ENCODE peak calls at places on chromosomes 5 and 9, in nine cellular contexts. H is astrocyte of the spinal cord, E is Peyer's patch, Z is HCT116, G is stomach, R is A549, C is AG10803, D is right atrium auricular region, W is fibroblast of the aortic adventitia. N is an unnamed sample.

GRCh38 chr9:89615661-89616060 is 10.8 kb downstream of the GADD45G start:
- DNase-seq in H (no peak), E (no peak), Z (no peak), G (no peak), R (no peak), C (no peak), D (no peak), W (no peak), N (no peak)

GRCh38 chr9:14272924-14273528 is 40.9 kb downstream of the NFIB start:
- DNase-seq in H (peak), E (no peak), Z (no peak), G (no peak), R (no peak), C (no peak), D (no peak), W (no peak), N (no peak)

GRCh38 chr9:128082173-128082572 is 14.1 kb downstream of the SLC25A25 start:
- DNase-seq in H (no peak), E (no peak), Z (peak), G (no peak), R (no peak), C (no peak), D (no peak), W (no peak), N (no peak)

GRCh38 chr9:114246558-114246957 is 76.3 kb upstream of the ORM1 start:
- DNase-seq in H (no peak), E (no peak), Z (no peak), G (no peak), R (no peak), C (peak), D (no peak), W (no peak), N (peak)

GRCh38 chr5:135393691-135394090 is 5.3 kb downstream of the MACROH2A1 start:
- DNase-seq in H (peak), E (no peak), Z (no peak), G (no peak), R (no peak), C (peak), D (no peak), W (no peak), N (no peak)

GRCh38 chr9:38707885-38708640 is 11.9 kb downstream of the FAM240B start:
- DNase-seq in H (no peak), E (no peak), Z (no peak), G (no peak), R (peak), C (no peak), D (no peak), W (no peak), N (no peak)

GRCh38 chr5:179294131-179294780 is 51.0 kb downstream of the ADAMTS2 start:
- DNase-seq in H (no peak), E (no peak), Z (no peak), G (no peak), R (no peak), C (peak), D (no peak), W (no peak), N (no peak)

GRCh38 chr9:95826183-95826838 is 49.2 kb upstream of the ERCC6L2 start:
- DNase-seq in H (no peak), E (no peak), Z (no peak), G (no peak), R (no peak), C (no peak), D (no peak), W (no peak), N (no peak)

GRCh38 chr5:148986636-148987035 is 76.2 kb downstream of the SH3TC2 start:
- DNase-seq in H (no peak), E (no peak), Z (no peak), G (no peak), R (no peak), C (no peak), D (no peak), W (peak), N (no peak)

GRCh38 chr5:78755822-78756429 is 107.4 kb upstream of the LHFPL2 start:
- DNase-seq in H (no peak), E (no peak), Z (no peak), G (no peak), R (no peak), C (peak), D (no peak), W (no peak), N (no peak)

GRCh38 chr9:134165357-134166315 is 1.3 kb upstream of the RNU6ATAC start:
- DNase-seq in H (no peak), E (no peak), Z (peak), G (no peak), R (peak), C (peak), D (no peak), W (peak), N (no peak)

GRCh38 chr5:11383506-11384095 is 520.6 kb downstream of the CTNND2 start:
- DNase-seq in H (no peak), E (no peak), Z (no peak), G (no peak), R (no peak), C (no peak), D (no peak), W (no peak), N (no peak)

GRCh38 chr9:109422641-109423040 is 75.5 kb downstream of the PTPN3 start:
- DNase-seq in H (no peak), E (no peak), Z (no peak), G (no peak), R (no peak), C (no peak), D (no peak), W (no peak), N (no peak)

GRCh38 chr5:172975289-172975688 is 8.3 kb upstream of the ATP6V0E1 start:
- DNase-seq in H (no peak), E (no peak), Z (no peak), G (no peak), R (no peak), C (no peak), D (no peak), W (no peak), N (no peak)

GRCh38 chr5:119016125-119016774 is 27.9 kb upstream of the DTWD2 start:
- DNase-seq in H (no peak), E (peak), Z (no peak), G (no peak), R (no peak), C (no peak), D (no peak), W (no peak), N (no peak)

GRCh38 chr9:115000217-115000639 is 69.8 kb upstream of the TNFSF8 start:
- DNase-seq in H (no peak), E (no peak), Z (no peak), G (no peak), R (no peak), C (peak), D (no peak), W (no peak), N (no peak)

GRCh38 chr9:125997510-125997823 is 250.3 kb downstream of the PBX3 start:
- DNase-seq in H (no peak), E (no peak), Z (no peak), G (no peak), R (no peak), C (no peak), D (no peak), W (no peak), N (no peak)

GRCh38 chr5:174777545-174777944 is 53.2 kb downstream of the MSX2 start:
- DNase-seq in H (no peak), E (no peak), Z (no peak), G (no peak), R (no peak), C (no peak), D (no peak), W (no peak), N (no peak)

GRCh38 chr5:73591102-73591695 is 25.7 kb downstream of the UTP15 start:
- DNase-seq in H (peak), E (peak), Z (peak), G (no peak), R (peak), C (peak), D (no peak), W (peak), N (peak)

GRCh38 chr9:74610523-74611061 is 113.5 kb downstream of the RORB start:
- DNase-seq in H (no peak), E (no peak), Z (no peak), G (no peak), R (no peak), C (no peak), D (no peak), W (no peak), N (no peak)

GRCh38 chr9:136342191-136343120 is 15.1 kb downstream of the GPSM1 start:
- DNase-seq in H (peak), E (peak), Z (no peak), G (peak), R (peak), C (peak), D (peak), W (peak), N (no peak)

GRCh38 chr9:98523231-98523901 is 185.4 kb downstream of the GABBR2 start:
- DNase-seq in H (peak), E (no peak), Z (no peak), G (no peak), R (peak), C (peak), D (no peak), W (peak), N (no peak)

GRCh38 chr5:72438141-72438540 is 69.1 kb downstream of the ZNF366 start:
- DNase-seq in H (no peak), E (no peak), Z (no peak), G (no peak), R (no peak), C (no peak), D (no peak), W (no peak), N (no peak)

GRCh38 chr5:154193636-154194035 is 3.1 kb downstream of the GALNT10 start:
- DNase-seq in H (no peak), E (no peak), Z (no peak), G (no peak), R (no peak), C (peak), D (no peak), W (no peak), N (no peak)

GRCh38 chr5:150598046-150598445 is 42.4 kb upstream of the SYNPO start:
- DNase-seq in H (no peak), E (no peak), Z (no peak), G (no peak), R (no peak), C (no peak), D (no peak), W (no peak), N (no peak)

GRCh38 chr9:86713456-86713855 is 233.8 kb downstream of the GAS1 start:
- DNase-seq in H (peak), E (no peak), Z (no peak), G (no peak), R (no peak), C (peak), D (no peak), W (peak), N (no peak)

GRCh38 chr5:109823597-109823996 is 133.9 kb downstream of the MAN2A1 start:
- DNase-seq in H (no peak), E (no peak), Z (no peak), G (no peak), R (peak), C (no peak), D (no peak), W (peak), N (no peak)

GRCh38 chr5:143064207-143064606 is 294.0 kb downstream of the ARHGAP26 start:
- DNase-seq in H (peak), E (no peak), Z (no peak), G (no peak), R (peak), C (peak), D (no peak), W (peak), N (no peak)

GRCh38 chr5:60312098-60312497 is 387.9 kb downstream of the DEPDC1B start:
- DNase-seq in H (no peak), E (no peak), Z (no peak), G (no peak), R (no peak), C (no peak), D (no peak), W (no peak), N (no peak)

GRCh38 chr9:130331573-130331972 is 66.0 kb downstream of the HMCN2 start:
- DNase-seq in H (no peak), E (peak), Z (no peak), G (peak), R (peak), C (peak), D (peak), W (peak), N (peak)

GRCh38 chr5:148388692-148389091 is 4.9 kb downstream of the FBXO38 start:
- DNase-seq in H (no peak), E (no peak), Z (no peak), G (no peak), R (no peak), C (no peak), D (no peak), W (peak), N (no peak)

GRCh38 chr9:124355941-124356744 is 59.1 kb downstream of the PSMB7 start:
- DNase-seq in H (no peak), E (no peak), Z (no peak), G (no peak), R (no peak), C (no peak), D (no peak), W (no peak), N (no peak)

GRCh38 chr5:2093859-2094615 is 211.3 kb upstream of the IRX4 start:
- DNase-seq in H (peak), E (peak), Z (no peak), G (no peak), R (peak), C (peak), D (peak), W (peak), N (no peak)

GRCh38 chr9:113537227-113537810 is 73.8 kb downstream of the RGS3 start:
- DNase-seq in H (no peak), E (peak), Z (no peak), G (no peak), R (no peak), C (no peak), D (no peak), W (peak), N (no peak)

GRCh38 chr5:156753846-156754245 is 96.2 kb upstream of the PPP1R2B start:
- DNase-seq in H (no peak), E (no peak), Z (no peak), G (no peak), R (no peak), C (no peak), D (no peak), W (no peak), N (no peak)

GRCh38 chr5:145965804-145966203 is 29.4 kb downstream of the SH3RF2 start:
- DNase-seq in H (no peak), E (no peak), Z (no peak), G (no peak), R (no peak), C (no peak), D (no peak), W (no peak), N (no peak)
- H3K4me3 ChIP-seq in H (no peak), E (no peak), Z (no peak), G (no peak), R (no peak), C (no peak), D (no peak), W (no peak), N (no peak)

GRCh38 chr5:163473613-163474243 is 13.3 kb downstream of the HMMR start:
- DNase-seq in H (peak), E (no peak), Z (no peak), G (no peak), R (no peak), C (peak), D (no peak), W (peak), N (no peak)
- TF ChIP-seq CTCF in H (peak), E (peak), Z (peak), G (peak), R (peak), C (peak), D (no peak), W (peak), N (no peak)

GRCh38 chr5:57179262-57179960 is 5.6 kb downstream of the GPBP1 start:
- DNase-seq in H (no peak), E (no peak), Z (no peak), G (no peak), R (no peak), C (no peak), D (no peak), W (no peak), N (no peak)
- H3K4me3 ChIP-seq in H (no peak), E (peak), Z (no peak), G (peak), R (no peak), C (peak), D (peak), W (peak), N (peak)

GRCh38 chr9:117266855-117267497 is 147.9 kb downstream of the ASTN2 start:
- DNase-seq in H (no peak), E (no peak), Z (no peak), G (no peak), R (no peak), C (no peak), D (no peak), W (no peak), N (no peak)
- TF ChIP-seq CTCF in H (no peak), E (no peak), Z (no peak), G (no peak), R (no peak), C (no peak), D (no peak), W (no peak), N (no peak)

DNA sequence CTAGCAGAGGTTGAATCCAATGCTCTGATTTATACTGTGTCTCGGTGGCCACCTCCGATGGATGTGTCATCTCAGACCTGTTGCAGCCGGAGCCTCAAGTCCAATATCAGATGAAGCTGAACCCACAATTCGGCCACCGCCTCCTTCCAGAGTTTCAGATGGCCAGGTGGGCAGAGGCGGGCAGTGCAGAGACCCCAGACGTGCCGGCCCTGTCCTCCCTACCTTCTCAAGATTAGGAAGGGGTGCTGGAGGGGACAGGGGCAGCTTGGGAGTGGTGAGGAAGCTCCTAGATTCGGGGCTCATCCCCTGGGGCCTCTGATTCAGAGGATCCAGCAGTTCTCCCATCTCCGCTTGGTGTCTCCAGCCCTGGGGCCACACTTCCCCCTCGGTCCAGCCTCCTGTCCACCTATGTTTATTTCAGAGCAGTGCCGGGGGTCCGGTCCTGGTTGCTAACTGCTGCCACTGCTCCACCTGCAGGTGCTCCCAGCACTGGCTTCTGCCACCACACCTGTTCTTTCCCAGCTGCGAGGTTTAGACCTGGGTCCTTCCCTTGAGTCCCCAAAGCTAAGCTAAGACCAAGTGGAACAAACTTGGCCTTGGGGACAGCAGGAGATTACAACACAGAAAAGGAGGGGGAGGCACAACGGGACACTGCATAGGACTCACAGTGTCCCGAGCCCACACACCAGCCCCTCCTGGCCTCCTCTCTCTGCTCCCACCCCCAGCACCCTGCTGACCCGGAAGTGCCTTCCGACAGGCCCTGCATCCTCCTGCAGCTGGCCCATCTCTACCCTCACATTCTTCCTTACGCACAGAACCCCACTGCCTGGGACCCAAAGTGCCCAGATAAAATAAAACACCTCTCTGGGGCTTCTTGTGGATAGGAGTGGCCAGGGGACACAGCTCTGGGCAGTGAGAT is 81.6 kb downstream of the NTNG2 start:
- DNase-seq in H (no peak), E (no peak), Z (no peak), G (no peak), R (no peak), C (no peak), D (no peak), W (no peak), N (no peak)
- H3K4me3 ChIP-seq in H (no peak), E (no peak), Z (no peak), G (no peak), R (no peak), C (no peak), D (no peak), W (no peak), N (no peak)

N was measured in HFF-Myc.